ENCODE peak calls at places on chromosome 18, in six cellular contexts. One of them, this sample, is unnamed.

GRCh38 chr18:35141567-35142269 is 99.1 kb upstream of the ZNF397 start:
- DNase-seq in H1: no peak
- DNase-seq in trophoblast cell: no peak
- DNase-seq in IMR-90: no peak
- DNase-seq in H9: no peak
- DNase-seq in mesenchymal stem cell: no peak
- DNase-seq in this sample: no peak

GRCh38 chr18:59286341-59286740 is 13.1 kb upstream of the RAX start:
- DNase-seq in mesenchymal stem cell: no peak
- DNase-seq in H9: no peak
- DNase-seq in H1: no peak
- DNase-seq in trophoblast cell: no peak
- DNase-seq in IMR-90: no peak
- DNase-seq in this sample: no peak

GRCh38 chr18:33656889-33657288 is 78.9 kb downstream of the ASXL3 start:
- DNase-seq in H1: no peak
- DNase-seq in IMR-90: no peak
- DNase-seq in trophoblast cell: no peak
- DNase-seq in mesenchymal stem cell: no peak
- DNase-seq in H9: no peak
- DNase-seq in this sample: no peak

GRCh38 chr18:49898421-49898820 is 85.1 kb upstream of the ACAA2 start:
- DNase-seq in mesenchymal stem cell: peak
- DNase-seq in trophoblast cell: peak
- DNase-seq in H9: peak
- DNase-seq in IMR-90: peak
- DNase-seq in H1: peak
- DNase-seq in this sample: peak

GRCh38 chr18:50642439-50642838 is 82.6 kb downstream of the MAPK4 start:
- DNase-seq in H1: no peak
- DNase-seq in H9: no peak
- DNase-seq in mesenchymal stem cell: no peak
- DNase-seq in trophoblast cell: no peak
- DNase-seq in IMR-90: no peak
- DNase-seq in this sample: no peak

GRCh38 chr18:61464551-61465102 is 131.4 kb downstream of the CDH20 start:
- DNase-seq in H1: no peak
- DNase-seq in mesenchymal stem cell: no peak
- DNase-seq in H9: no peak
- DNase-seq in IMR-90: no peak
- DNase-seq in trophoblast cell: no peak
- DNase-seq in this sample: no peak

GRCh38 chr18:26090130-26091046 is at the start of gene SS18:
- DNase-seq in trophoblast cell: peak
- DNase-seq in IMR-90: peak
- DNase-seq in mesenchymal stem cell: peak
- DNase-seq in H9: peak
- DNase-seq in H1: peak
- DNase-seq in this sample: peak

GRCh38 chr18:8835556-8835955 is 130.2 kb downstream of the MTCL1 start:
- DNase-seq in trophoblast cell: no peak
- DNase-seq in H1: no peak
- DNase-seq in IMR-90: peak
- DNase-seq in mesenchymal stem cell: no peak
- DNase-seq in H9: no peak
- DNase-seq in this sample: no peak

GRCh38 chr18:53639696-53640095 is 584.8 kb downstream of the MBD2 start:
- DNase-seq in H9: no peak
- DNase-seq in trophoblast cell: no peak
- DNase-seq in H1: no peak
- DNase-seq in IMR-90: no peak
- DNase-seq in mesenchymal stem cell: no peak
- DNase-seq in this sample: no peak

DNA sequence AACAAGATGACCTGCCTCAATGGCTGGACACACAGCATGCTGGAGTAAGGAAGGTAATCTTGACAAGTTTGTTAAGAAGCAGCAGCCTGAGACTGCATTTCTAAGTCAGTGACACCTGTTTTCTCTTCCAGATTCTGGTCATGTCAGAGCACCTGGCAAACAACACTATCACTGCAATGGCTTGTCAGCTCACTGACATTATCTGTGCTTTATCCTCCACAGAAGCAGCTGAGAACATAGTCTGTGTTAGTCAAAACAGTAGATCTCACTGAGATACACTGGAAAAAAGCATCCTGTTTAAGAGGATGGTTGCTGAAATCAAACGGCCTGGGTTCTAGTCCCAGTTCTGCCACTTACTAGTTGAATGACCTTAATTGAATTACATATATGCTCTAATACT is 355.2 kb downstream of the RIT2 start:
- DNase-seq in H9: no peak
- DNase-seq in H1: no peak
- DNase-seq in mesenchymal stem cell: no peak
- DNase-seq in IMR-90: no peak
- DNase-seq in trophoblast cell: no peak
- DNase-seq in this sample: no peak
- H3K14ac ChIP-seq in H9: no peak
- H3K14ac ChIP-seq in H1: no peak
- H3K14ac ChIP-seq in mesenchymal stem cell: no peak
- H3K14ac ChIP-seq in IMR-90: no peak
- H3K14ac ChIP-seq in trophoblast cell: no peak
- H3K14ac ChIP-seq in this sample: no peak

GRCh38 chr18:36441872-36442271 is 144.4 kb downstream of the FHOD3 start:
- DNase-seq in H1: no peak
- DNase-seq in mesenchymal stem cell: peak
- DNase-seq in H9: no peak
- DNase-seq in IMR-90: peak
- DNase-seq in trophoblast cell: peak
- DNase-seq in this sample: no peak

GRCh38 chr18:36442717-36443116 is 145.2 kb downstream of the FHOD3 start:
- DNase-seq in mesenchymal stem cell: no peak
- DNase-seq in IMR-90: no peak
- DNase-seq in H1: no peak
- DNase-seq in H9: no peak
- DNase-seq in trophoblast cell: no peak
- DNase-seq in this sample: no peak

GRCh38 chr18:36448384-36449290 is 151.1 kb downstream of the FHOD3 start:
- DNase-seq in trophoblast cell: no peak
- DNase-seq in IMR-90: no peak
- DNase-seq in H1: no peak
- DNase-seq in H9: no peak
- DNase-seq in mesenchymal stem cell: no peak
- DNase-seq in this sample: peak

GRCh38 chr18:36449451-36449850 is 151.9 kb downstream of the FHOD3 start:
- DNase-seq in trophoblast cell: no peak
- DNase-seq in mesenchymal stem cell: no peak
- DNase-seq in IMR-90: no peak
- DNase-seq in H1: no peak
- DNase-seq in H9: no peak
- DNase-seq in this sample: no peak

DNA sequence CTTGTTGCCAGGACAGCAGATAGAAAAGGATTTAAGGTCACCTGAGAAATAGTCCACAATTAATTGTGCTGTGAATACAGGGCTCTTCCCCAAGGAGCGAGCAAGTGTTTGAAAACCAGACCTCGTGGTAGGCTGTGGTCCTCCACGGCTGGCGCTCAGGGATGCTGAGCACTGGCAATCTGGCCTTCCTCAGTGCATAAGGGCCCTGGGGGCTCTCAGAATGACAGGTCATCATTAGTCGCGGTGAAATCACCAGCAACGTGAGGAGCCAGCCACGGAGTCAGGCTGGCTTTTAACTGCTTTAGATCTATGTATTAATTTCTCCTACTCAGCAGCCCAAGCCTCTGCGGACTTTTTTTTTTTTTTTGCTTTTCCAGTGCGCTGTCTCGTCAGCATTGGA is 148.5 kb downstream of the FHOD3 start:
- DNase-seq in mesenchymal stem cell: no peak
- DNase-seq in H9: no peak
- DNase-seq in trophoblast cell: no peak
- DNase-seq in IMR-90: peak
- DNase-seq in H1: no peak
- DNase-seq in this sample: no peak
- H3K14ac ChIP-seq in mesenchymal stem cell: no peak
- H3K14ac ChIP-seq in H9: no peak
- H3K14ac ChIP-seq in trophoblast cell: no peak
- H3K14ac ChIP-seq in IMR-90: no peak
- H3K14ac ChIP-seq in H1: no peak
- H3K14ac ChIP-seq in this sample: no peak

DNA sequence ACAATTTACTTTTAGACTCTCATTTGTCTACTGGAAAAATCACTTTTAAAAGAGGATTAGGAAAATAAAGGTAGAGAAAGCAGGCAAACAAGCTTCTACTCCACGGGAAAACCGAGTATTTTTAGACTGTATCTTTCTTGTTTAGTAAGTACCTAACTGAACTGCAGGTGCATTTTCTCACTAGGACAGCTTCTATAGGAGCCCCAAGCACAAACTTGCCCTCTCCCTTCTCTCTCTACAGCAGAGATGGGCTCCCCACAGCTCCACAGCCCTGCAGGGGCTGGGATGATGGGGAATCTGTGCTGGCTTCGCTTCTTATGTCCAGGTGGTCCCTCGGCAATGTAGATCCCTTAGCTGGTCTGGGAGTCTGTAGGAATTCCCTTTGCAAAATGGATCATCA is 16.2 kb downstream of the PSTPIP2 start:
- DNase-seq in IMR-90: no peak
- DNase-seq in H1: no peak
- DNase-seq in H9: no peak
- DNase-seq in trophoblast cell: no peak
- DNase-seq in mesenchymal stem cell: no peak
- DNase-seq in this sample: no peak
- H3K14ac ChIP-seq in IMR-90: no peak
- H3K14ac ChIP-seq in H1: no peak
- H3K14ac ChIP-seq in H9: no peak
- H3K14ac ChIP-seq in trophoblast cell: no peak
- H3K14ac ChIP-seq in mesenchymal stem cell: no peak
- H3K14ac ChIP-seq in this sample: no peak

GRCh38 chr18:44458777-44459176 is 221.9 kb upstream of the SETBP1 start:
- DNase-seq in trophoblast cell: no peak
- DNase-seq in mesenchymal stem cell: peak
- DNase-seq in H9: no peak
- DNase-seq in H1: no peak
- DNase-seq in IMR-90: peak
- DNase-seq in this sample: no peak
- H3K14ac ChIP-seq in trophoblast cell: no peak
- H3K14ac ChIP-seq in mesenchymal stem cell: no peak
- H3K14ac ChIP-seq in H9: no peak
- H3K14ac ChIP-seq in H1: no peak
- H3K14ac ChIP-seq in IMR-90: no peak
- H3K14ac ChIP-seq in this sample: no peak